ENCODE peak calls at places on chromosomes 11 and 22, in eight cellular contexts. I is cardiac muscle cell, J is tibial nerve, E is brain microvascular endothelial cell, Q is natural killer cell, X is tibial artery, F is lung, V is omental fat pad. W is an unnamed sample.

GRCh38 chr22:32103648-32104326 is 55.3 kb downstream of the C22orf42 start:
- DNase-seq in I (peak), J (no peak), E (no peak), Q (no peak), X (no peak), F (no peak), V (no peak), W (no peak)

GRCh38 chr11:22666700-22667439 is 459 bp downstream of the GAS2 start:
- DNase-seq in I (peak), J (no peak), E (peak), Q (no peak), X (no peak), F (no peak), V (no peak), W (no peak)

GRCh38 chr11:104588975-104589374 is 309.3 kb downstream of the CASP12 start:
- DNase-seq in I (peak), J (no peak), E (no peak), Q (no peak), X (no peak), F (no peak), V (no peak), W (no peak)

GRCh38 chr11:42410251-42410956 is 901.4 kb upstream of the API5 start:
- DNase-seq in I (no peak), J (no peak), E (peak), Q (no peak), X (no peak), F (no peak), V (no peak), W (no peak)

GRCh38 chr22:25492162-25492561 is 72.3 kb upstream of the GRK3 start:
- DNase-seq in I (no peak), J (no peak), E (no peak), Q (no peak), X (no peak), F (no peak), V (no peak), W (no peak)

GRCh38 chr11:110428040-110428439 is 1.7 kb upstream of the FDX1 start:
- DNase-seq in I (no peak), J (no peak), E (no peak), Q (no peak), X (no peak), F (no peak), V (no peak), W (no peak)

GRCh38 chr11:117005758-117006157 is 92.5 kb downstream of the SIK3 start:
- DNase-seq in I (no peak), J (no peak), E (no peak), Q (no peak), X (no peak), F (no peak), V (no peak), W (no peak)

GRCh38 chr11:87265915-87266314 is 228.2 kb downstream of the TMEM135 start:
- DNase-seq in I (no peak), J (no peak), E (no peak), Q (no peak), X (no peak), F (no peak), V (no peak), W (no peak)

GRCh38 chr22:30968015-30968923 is at the start of gene MORC2:
- DNase-seq in I (peak), J (no peak), E (no peak), Q (no peak), X (no peak), F (no peak), V (no peak), W (no peak)

DNA sequence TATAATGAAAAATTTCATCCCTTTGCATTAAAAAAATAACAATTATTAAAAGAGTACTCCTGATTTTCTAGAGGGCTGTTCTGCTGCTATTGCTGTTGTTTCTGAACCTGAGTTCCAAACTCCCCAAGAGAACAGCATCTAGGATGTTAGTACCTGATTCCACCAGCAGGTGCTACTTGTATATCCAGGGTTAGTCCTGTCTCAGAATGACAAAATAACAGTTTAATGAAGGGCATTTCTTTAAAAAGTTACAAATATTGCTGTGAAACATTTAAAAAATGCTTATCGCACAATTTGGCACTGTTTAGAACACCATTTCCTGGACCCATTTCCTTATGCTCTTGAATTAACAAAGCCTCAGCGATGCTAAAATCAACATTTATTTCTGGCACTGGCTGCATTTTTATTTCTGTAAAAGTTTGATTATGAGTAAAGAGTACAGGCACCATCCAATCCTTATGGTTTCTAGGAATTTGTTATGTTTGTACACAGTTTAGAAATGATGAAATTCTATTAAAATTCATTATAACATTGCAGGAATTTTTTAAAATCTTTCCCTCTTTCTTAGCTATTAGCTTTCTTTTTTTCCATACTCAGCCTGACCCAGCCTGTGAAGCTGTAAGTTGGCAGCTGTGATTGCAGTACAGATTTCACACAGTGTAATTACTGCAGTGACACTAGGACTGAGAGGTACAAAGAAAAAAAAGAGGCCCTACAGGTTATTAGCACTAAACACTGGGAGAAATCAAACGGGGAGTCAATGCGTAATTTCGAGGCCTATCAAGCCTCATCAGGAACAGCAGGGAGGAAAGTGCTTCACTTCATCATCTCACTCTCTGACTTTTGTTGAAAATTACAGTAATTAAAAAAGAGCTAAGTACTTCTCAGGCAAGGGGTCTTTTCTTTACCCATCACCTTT is 208.8 kb downstream of the DCDC1 start:
- DNase-seq in I (no peak), J (no peak), E (no peak), Q (no peak), X (no peak), F (no peak), V (no peak), W (no peak)
- TF ChIP-seq CTCF in I (peak), J (no peak), E (peak), Q (no peak), X (no peak), F (no peak), V (no peak), W (no peak)

GRCh38 chr22:19798825-19799224 is 38.2 kb downstream of the TBX1 start:
- DNase-seq in I (no peak), J (no peak), E (no peak), Q (no peak), X (no peak), F (no peak), V (no peak), W (no peak)
- TF ChIP-seq CTCF in I (no peak), J (no peak), E (no peak), Q (no peak), X (no peak), F (no peak), V (no peak), W (no peak)

GRCh38 chr11:16942342-16942741 is 71.9 kb downstream of the PLEKHA7 start:
- DNase-seq in I (no peak), J (no peak), E (no peak), Q (no peak), X (no peak), F (no peak), V (no peak), W (no peak)

GRCh38 chr11:16946477-16947282 is 67.5 kb downstream of the PLEKHA7 start:
- DNase-seq in I (no peak), J (no peak), E (no peak), Q (no peak), X (no peak), F (no peak), V (no peak), W (no peak)

GRCh38 chr11:16941935-16942334 is 72.3 kb downstream of the PLEKHA7 start:
- DNase-seq in I (no peak), J (no peak), E (no peak), Q (no peak), X (no peak), F (no peak), V (no peak), W (no peak)

GRCh38 chr11:16942917-16943316 is 71.3 kb downstream of the PLEKHA7 start:
- DNase-seq in I (no peak), J (no peak), E (no peak), Q (no peak), X (no peak), F (no peak), V (no peak), W (no peak)

GRCh38 chr11:16945671-16946469 is 68.3 kb downstream of the PLEKHA7 start:
- DNase-seq in I (peak), J (peak), E (peak), Q (no peak), X (no peak), F (peak), V (no peak), W (no peak)
- TF ChIP-seq CTCF in I (peak), J (peak), E (peak), Q (peak), X (peak), F (peak), V (no peak), W (no peak)

GRCh38 chr11:112388496-112388895 is 127.8 kb upstream of the PLET1 start:
- DNase-seq in I (no peak), J (no peak), E (no peak), Q (no peak), X (no peak), F (no peak), V (no peak), W (no peak)
- TF ChIP-seq CTCF in I (no peak), J (no peak), E (no peak), Q (no peak), X (no peak), F (no peak), V (no peak), W (no peak)

GRCh38 chr11:46281374-46281831 is 3.9 kb downstream of the CREB3L1 start:
- DNase-seq in I (peak), J (no peak), E (no peak), Q (no peak), X (no peak), F (no peak), V (no peak), W (no peak)
- TF ChIP-seq CTCF in I (no peak), J (no peak), E (no peak), Q (no peak), X (no peak), F (no peak), V (no peak), W (no peak)

GRCh38 chr11:60594998-60595637 is 79.9 kb downstream of the MS4A13 start:
- DNase-seq in I (no peak), J (no peak), E (no peak), Q (no peak), X (no peak), F (no peak), V (no peak), W (no peak)

DNA sequence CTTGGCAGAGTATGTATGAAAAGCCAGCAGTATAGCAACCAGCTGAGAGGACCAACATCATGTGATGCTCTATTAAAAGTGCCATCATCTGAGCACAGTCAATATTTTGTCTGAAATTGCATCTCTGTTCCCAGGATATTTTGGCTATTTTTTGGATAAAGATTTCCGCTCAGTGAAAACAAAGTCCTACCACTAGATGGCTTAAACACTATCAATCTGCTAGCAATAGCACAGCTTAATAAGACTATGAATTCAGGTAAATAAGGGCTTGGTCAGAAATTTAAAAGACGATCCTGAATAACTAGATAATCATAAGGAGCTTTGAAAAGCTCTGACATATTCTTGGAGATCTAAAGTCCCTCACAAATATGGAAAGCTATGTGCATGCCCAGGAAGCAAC is 74.4 kb downstream of the MS4A13 start:
- DNase-seq in I (no peak), J (no peak), E (no peak), Q (no peak), X (no peak), F (no peak), V (no peak), W (no peak)
- TF ChIP-seq CTCF in I (no peak), J (no peak), E (no peak), Q (no peak), X (no peak), F (no peak), V (no peak), W (no peak)

GRCh38 chr11:73478737-73479347 is 102.6 kb downstream of the RELT start:
- DNase-seq in I (peak), J (no peak), E (peak), Q (no peak), X (no peak), F (no peak), V (no peak), W (no peak)
- TF ChIP-seq CTCF in I (peak), J (peak), E (peak), Q (no peak), X (peak), F (peak), V (no peak), W (no peak)

GRCh38 chr22:48249721-48250268 is 1487.3 kb downstream of the TBC1D22A start:
- DNase-seq in I (no peak), J (no peak), E (no peak), Q (no peak), X (no peak), F (no peak), V (no peak), W (no peak)
- TF ChIP-seq CTCF in I (no peak), J (no peak), E (no peak), Q (no peak), X (no peak), F (no peak), V (no peak), W (no peak)